ENCODE peak calls at places on chromosomes 16 and 17, in ten cellular contexts. P is foreskin fibroblast; T is lower leg skin; X is ovary; D is AG10803; G is neural progenitor cell; H is AG09309; N is fibroblast of the aortic adventitia; C is CD4-positive, alpha-beta T cell; S is left lung. J is an unnamed sample.
A peak's percentile ranks its signal among the peaks of the same experiment; 100 is the strongest.

GRCh38 chr17:44267818-44268490 is at the start of gene SLC4A1:
- DNase-seq in P (no peak), T (no peak), S (no peak), H (no peak), G (no peak), C (no peak), X (no peak), N (no peak), D (no peak), J (no peak)

GRCh38 chr17:50708050-50709000 is 611 bp upstream of the ANKRD40 start:
- DNase-seq in P (no peak), S (no peak), X (no peak), C (no peak), T (no peak), D (peak; percentile 32), N (peak; percentile 37), G (no peak), H (no peak), J (no peak)

GRCh38 chr16:48164907-48165715 is 9.3 kb upstream of the ABCC12 start:
- DNase-seq in G (peak; percentile 79), C (peak; percentile 56), T (peak; percentile 64), P (peak; percentile 60), H (no peak), N (peak; percentile 69), D (peak; percentile 58), S (peak; percentile 83), X (peak; percentile 27), J (peak; percentile 79)

GRCh38 chr17:45640141-45640850 is 143.8 kb upstream of the CRHR1 start:
- DNase-seq in G (peak; percentile 89), X (peak; percentile 66), D (peak; percentile 65), H (peak; percentile 23), P (peak; percentile 54), S (peak; percentile 60), N (peak; percentile 81), T (peak; percentile 38), C (peak; percentile 72), J (peak; percentile 83)

GRCh38 chr16:26569793-26570192 is 496.9 kb upstream of the C16orf82 start:
- DNase-seq in H (no peak), N (no peak), G (peak; percentile 64), T (no peak), X (no peak), C (no peak), S (no peak), D (no peak), P (no peak), J (no peak)

GRCh38 chr17:76772842-76773521 is 35.1 kb downstream of the MFSD11 start:
- DNase-seq in N (peak; percentile 79), G (peak; percentile 65), H (peak; percentile 76), D (peak; percentile 87), X (no peak), P (peak; percentile 84), T (peak; percentile 23), S (peak; percentile 42), C (peak; percentile 42), J (no peak)

GRCh38 chr17:35900693-35901487 is 20.7 kb upstream of the CCL5 start:
- DNase-seq in P (no peak), N (peak; percentile 22), H (no peak), S (no peak), C (no peak), X (no peak), G (no peak), D (no peak), T (no peak), J (no peak)

GRCh38 chr16:67451061-67451703 is 20.3 kb downstream of the HSD11B2 start:
- DNase-seq in D (no peak), S (no peak), H (no peak), T (no peak), G (no peak), X (no peak), C (no peak), N (no peak), P (no peak), J (no peak)

GRCh38 chr16:12340151-12340733 is 363.7 kb downstream of the SNX29 start:
- DNase-seq in P (peak; percentile 49), G (peak; percentile 64), H (no peak), X (no peak), T (no peak), C (no peak), D (peak; percentile 82), N (peak; percentile 72), S (no peak), J (no peak)
- TF ChIP-seq CTCF in P (peak; percentile 37), G (peak; percentile 71), H (peak; percentile 44), X (no peak), T (no peak), C (peak; percentile 31), D (peak; percentile 49), N (peak; percentile 40), S (peak; percentile 27), J (peak; percentile 61)

GRCh38 chr17:78854508-78854907 is 13.9 kb upstream of the USP36 start:
- DNase-seq in N (no peak), H (no peak), D (no peak), S (no peak), C (no peak), X (no peak), T (no peak), P (no peak), G (no peak), J (no peak)
- TF ChIP-seq CTCF in N (no peak), H (no peak), D (no peak), S (no peak), C (no peak), X (no peak), T (no peak), P (no peak), G (no peak), J (no peak)

GRCh38 chr16:10566613-10567012 is 13.8 kb downstream of the EMP2 start:
- DNase-seq in N (no peak), G (no peak), D (no peak), P (no peak), S (no peak), T (no peak), X (no peak), C (no peak), H (no peak), J (no peak)
- TF ChIP-seq CTCF in N (no peak), G (peak; percentile 18), D (no peak), P (no peak), S (no peak), T (no peak), X (no peak), C (no peak), H (no peak), J (no peak)

GRCh38 chr16:16172991-16173390 is 50.3 kb downstream of the ABCC6 start:
- DNase-seq in S (no peak), D (no peak), C (no peak), X (no peak), T (no peak), N (no peak), H (no peak), P (no peak), G (no peak), J (no peak)
- TF ChIP-seq CTCF in S (no peak), D (no peak), C (no peak), X (no peak), T (no peak), N (no peak), H (no peak), P (no peak), G (no peak), J (no peak)

DNA sequence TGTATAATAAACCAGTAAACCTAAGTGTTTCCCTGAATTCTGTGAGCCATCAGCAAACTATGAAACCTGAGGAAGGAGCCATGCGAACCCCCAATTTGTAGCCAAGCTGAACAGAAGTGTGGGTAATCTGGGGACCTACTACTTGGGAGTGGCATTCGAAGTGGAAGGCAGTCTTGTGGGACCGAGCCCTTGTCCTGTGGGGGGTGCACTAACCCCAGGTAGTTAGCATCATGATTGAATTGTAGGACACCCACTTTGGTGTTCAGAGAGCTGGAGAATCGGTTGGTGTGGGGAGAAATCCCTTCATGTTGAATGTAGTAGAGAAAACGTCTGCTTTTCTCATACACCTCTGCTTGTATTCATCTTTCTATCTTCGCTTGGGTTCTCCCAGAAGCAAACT is 79.7 kb upstream of the CPHXL start:
- DNase-seq in P (no peak), S (no peak), N (no peak), C (no peak), T (no peak), H (no peak), D (no peak), G (no peak), X (no peak), J (no peak)
- TF ChIP-seq CTCF in P (no peak), S (no peak), N (no peak), C (no peak), T (no peak), H (no peak), D (no peak), G (no peak), X (no peak), J (no peak)

DNA sequence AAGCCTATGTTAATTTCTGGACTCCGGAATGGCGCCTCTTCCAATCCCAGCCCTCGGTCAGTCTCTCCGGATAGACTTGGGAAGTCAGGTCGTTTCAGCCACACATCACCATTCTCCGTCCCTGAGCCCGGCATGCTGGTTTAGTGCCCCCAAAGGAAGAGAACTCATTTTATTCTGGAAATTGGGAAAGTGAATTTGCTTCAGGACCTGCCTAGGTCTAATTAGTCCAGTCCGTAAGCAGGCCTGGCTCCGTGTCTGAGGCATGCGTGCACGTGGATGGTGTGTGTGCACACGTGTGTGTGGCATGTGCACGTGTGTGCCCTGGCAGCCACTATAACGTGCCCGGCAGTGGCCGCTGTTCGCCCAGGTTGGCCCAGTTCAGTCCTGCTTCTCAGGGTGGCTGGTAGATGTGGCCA is 77.4 kb downstream of the RPA1 start:
- DNase-seq in G (peak; percentile 35), D (no peak), H (no peak), T (no peak), N (no peak), X (no peak), S (no peak), C (no peak), P (no peak), J (no peak)
- TF ChIP-seq CTCF in G (no peak), D (no peak), H (peak; percentile 8), T (no peak), N (no peak), X (no peak), S (no peak), C (no peak), P (no peak), J (no peak)

J was measured in type B pancreatic cell.